ENCODE peak calls at places on chromosomes 13 and 19, in nine cellular contexts. U is astrocyte of the spinal cord, R is GM23338, K is hepatocyte, J is tibial artery, S is HFF-Myc, B is body of pancreas, X is thoracic aorta, V is AG09309. A is an unnamed sample.

GRCh38 chr19:44653977-44654784 is 10.5 kb downstream of the PVR start:
- DNase-seq in X (no peak), S (no peak), U (peak; percentile 39), K (peak; percentile 77), R (peak; percentile 82), V (no peak), B (peak; percentile 80), J (peak; percentile 80), A (peak; percentile 67)

GRCh38 chr13:71876648-71877279 is 9.8 kb upstream of the DACH1 start:
- DNase-seq in K (no peak), X (no peak), B (no peak), R (no peak), S (no peak), J (no peak), U (no peak), V (no peak), A (no peak)

GRCh38 chr13:65656740-65657329 is 1573.3 kb downstream of the PCDH9 start:
- DNase-seq in U (peak; percentile 40), K (no peak), S (no peak), X (no peak), R (peak; percentile 11), B (no peak), J (no peak), V (no peak), A (peak; percentile 58)

GRCh38 chr13:109784590-109785140 is 1.7 kb downstream of the IRS2 start:
- DNase-seq in K (peak; percentile 92), J (peak; percentile 84), B (peak; percentile 74), R (peak; percentile 79), V (no peak), X (no peak), S (no peak), U (peak; percentile 76), A (peak; percentile 76)

GRCh38 chr19:50778906-50779430 is 8.7 kb downstream of the GPR32 start:
- DNase-seq in J (no peak), S (no peak), R (peak; percentile 77), X (no peak), K (no peak), U (no peak), V (no peak), B (no peak), A (no peak)

GRCh38 chr13:94009696-94010095 is 469.8 kb downstream of the DCT start:
- DNase-seq in V (peak; percentile 17), U (peak; percentile 28), R (no peak), B (no peak), X (no peak), S (no peak), K (no peak), J (no peak), A (peak; percentile 63)

GRCh38 chr19:10404888-10405808 is 1.8 kb upstream of the CDC37 start:
- DNase-seq in J (no peak), B (no peak), X (no peak), U (no peak), V (no peak), R (peak; percentile 55), S (no peak), K (peak; percentile 14), A (no peak)

GRCh38 chr19:56271096-56271495 is 1.5 kb upstream of the EDDM13 start:
- DNase-seq in U (no peak), K (no peak), S (no peak), B (no peak), V (no peak), J (no peak), R (no peak), X (no peak), A (no peak)

GRCh38 chr13:36432106-36432544 is at the start of gene CCNA1:
- DNase-seq in R (peak; percentile 97), K (peak; percentile 30), V (no peak), B (peak; percentile 19), X (no peak), U (no peak), J (no peak), S (no peak), A (peak; percentile 66)

GRCh38 chr19:3186377-3186688 is 603 bp downstream of the NCLN start:
- DNase-seq in K (peak; percentile 38), J (no peak), R (peak; percentile 47), B (no peak), S (no peak), V (no peak), X (no peak), U (no peak), A (no peak)

GRCh38 chr13:30872685-30873443 is 33.2 kb upstream of the MEDAG start:
- DNase-seq in B (no peak), R (peak; percentile 88), S (peak; percentile 69), J (peak; percentile 87), K (peak; percentile 81), U (peak; percentile 92), X (no peak), V (no peak), A (peak; percentile 93)

GRCh38 chr19:18761531-18762110 is 29.5 kb downstream of the COMP start:
- DNase-seq in X (no peak), B (no peak), V (no peak), S (no peak), J (no peak), K (no peak), R (no peak), U (no peak), A (no peak)

GRCh38 chr13:102598061-102598460 is 1.3 kb downstream of the TPP2 start:
- DNase-seq in R (no peak), X (no peak), U (no peak), J (no peak), S (no peak), B (no peak), V (no peak), K (no peak), A (peak; percentile 11)

GRCh38 chr19:50512112-50512998 is 1.4 kb downstream of the ASPDH start:
- DNase-seq in V (no peak), U (no peak), S (no peak), J (peak; percentile 64), K (peak; percentile 8), X (no peak), R (no peak), B (no peak), A (no peak)

GRCh38 chr19:53878786-53879144 is 3.2 kb upstream of the PRKCG start:
- DNase-seq in U (no peak), V (no peak), J (no peak), R (no peak), B (no peak), S (no peak), X (no peak), K (no peak), A (no peak)
- H3K4me3 ChIP-seq in U (peak overlapping the region; percentile 59), V (peak overlapping the region; percentile 71), J (peak overlapping the region; percentile 52), R (peak overlapping the region; percentile 65), B (no peak overlapping the region), S (peak overlapping the region; percentile 54), X (peak overlapping the region; percentile 67), K (peak overlapping the region; percentile 30), A (peak overlapping the region; percentile 55)

DNA sequence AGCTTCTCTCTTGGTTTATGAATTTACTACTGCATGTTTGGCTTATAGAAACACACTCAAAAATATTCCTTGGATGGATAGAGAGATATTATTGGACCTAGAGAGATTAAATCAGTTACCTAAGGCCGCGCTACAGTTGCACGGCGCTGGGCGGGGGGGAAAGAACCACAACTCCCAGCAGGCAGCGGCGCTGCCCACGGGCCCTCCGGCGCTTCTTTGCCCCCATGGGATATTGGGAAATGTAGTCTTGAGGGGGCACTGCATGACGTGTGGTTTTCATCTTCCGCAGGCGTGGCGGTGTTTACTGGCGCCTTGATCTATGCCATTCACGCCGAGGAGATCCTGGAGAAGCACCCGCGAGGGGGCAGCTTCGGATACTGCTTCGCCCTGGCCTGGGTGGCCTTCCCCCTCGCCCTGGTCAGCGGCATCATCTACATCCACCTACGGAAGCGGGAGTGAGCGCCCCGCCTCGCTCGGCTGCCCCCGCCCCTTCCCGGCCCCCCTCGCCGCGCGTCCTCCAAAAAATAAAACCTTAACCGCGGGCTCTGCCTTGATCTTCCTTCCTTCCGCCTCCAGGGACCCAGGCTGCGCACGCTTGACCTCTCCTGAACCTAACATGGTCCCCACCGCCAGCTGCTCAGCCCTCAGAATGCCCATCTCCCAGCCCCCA is 4.8 kb downstream of the EMP3 start:
- DNase-seq in X (no peak), R (peak; percentile 95), B (peak; percentile 88), U (peak; percentile 56), S (no peak), J (peak; percentile 75), K (peak; percentile 92), V (no peak), A (no peak)
- TF ChIP-seq CTCF in X (no peak), R (peak; percentile 23), B (no peak), U (no peak), S (no peak), J (no peak), K (no peak), V (no peak), A (no peak)

GRCh38 chr19:35960432-35960972 is 24.3 kb downstream of the LRFN3 start:
- DNase-seq in J (no peak), K (no peak), V (no peak), R (no peak), X (no peak), B (no peak), U (no peak), S (no peak), A (no peak)

GRCh38 chr19:35959968-35960320 is 23.8 kb downstream of the LRFN3 start:
- DNase-seq in S (no peak), R (peak; percentile 63), U (no peak), J (no peak), V (no peak), B (no peak), K (no peak), X (no peak), A (no peak)

GRCh38 chr19:35955881-35956634 is 19.9 kb downstream of the LRFN3 start:
- DNase-seq in R (no peak), X (no peak), U (no peak), J (no peak), B (no peak), V (no peak), S (no peak), K (no peak), A (no peak)

GRCh38 chr19:35959040-35959967 is 23.1 kb downstream of the LRFN3 start:
- DNase-seq in J (no peak), V (no peak), U (no peak), S (no peak), B (no peak), X (no peak), R (peak; percentile 57), K (peak; percentile 33), A (peak; percentile 8)

GRCh38 chr19:35958660-35959039 is 22.5 kb downstream of the LRFN3 start:
- DNase-seq in B (no peak), R (peak; percentile 35), X (no peak), J (no peak), S (no peak), K (no peak), V (no peak), U (no peak), A (no peak)
- H3K4me3 ChIP-seq in B (no peak overlapping the region), R (peak overlapping the region; percentile 53), X (peak overlapping the region; percentile 55), J (peak overlapping the region; percentile 15), S (no peak overlapping the region), K (no peak overlapping the region), V (no peak overlapping the region), U (no peak overlapping the region), A (no peak overlapping the region)

DNA sequence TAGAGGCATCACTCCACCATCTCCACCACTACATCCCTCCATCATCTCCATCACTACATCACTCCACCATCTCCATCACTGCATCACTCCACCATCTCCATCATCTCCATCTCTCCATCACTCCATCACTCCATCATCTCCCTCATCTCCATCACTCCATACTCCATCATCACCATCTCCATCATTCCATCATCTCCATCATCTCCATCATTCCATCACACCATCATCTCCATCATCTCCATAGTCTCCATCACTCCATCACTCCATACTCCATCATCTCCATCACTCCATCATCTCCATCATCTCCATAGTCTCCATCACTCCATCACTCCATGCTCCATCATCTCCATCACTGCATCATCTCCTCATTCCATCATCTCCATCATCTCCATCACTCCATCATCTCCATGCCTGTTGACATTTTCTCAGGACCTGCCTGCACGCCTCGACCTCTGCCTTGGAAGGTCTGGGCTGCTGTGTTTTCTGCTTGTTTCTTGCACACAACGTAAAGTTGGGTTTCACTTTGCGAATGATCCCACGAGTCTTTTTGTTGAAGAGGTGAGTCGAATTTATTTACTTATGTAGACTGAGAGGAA is 21.2 kb upstream of the RASA3 start:
- DNase-seq in B (no peak), U (no peak), K (no peak), V (no peak), S (no peak), R (no peak), J (no peak), X (no peak), A (no peak)
- TF ChIP-seq CTCF in B (no peak), U (no peak), K (no peak), V (no peak), S (no peak), R (no peak), J (no peak), X (no peak), A (no peak)

A was measured in cardiac fibroblast.